ENCODE peak calls at places on chromosomes 5 and 9, in four cellular contexts. V is left cardiac atrium; A is left ventricle myocardium inferior; G is activated naive CD4-positive, alpha-beta T cell treated with anti-CD3 and anti-CD28 coated beads for 36 hours. T is an unnamed sample.

GRCh38 chr5:57382665-57383064 is 99.9 kb downstream of the ACTBL2 start:
- DNase-seq in V (no peak), A (no peak), G (no peak), T (no peak)

GRCh38 chr9:129209109-129209508 is 31.0 kb upstream of the IER5L start:
- DNase-seq in V (no peak), A (no peak), G (no peak), T (no peak)

GRCh38 chr9:75087824-75088645 is at the start of the genes NMRK1 and OSTF1:
- DNase-seq in A (peak), G (peak), V (peak), T (peak)

GRCh38 chr5:164027738-164028137 is 522.3 kb downstream of the MAT2B start:
- DNase-seq in V (no peak), A (no peak), G (no peak), T (no peak)

GRCh38 chr5:167916261-167916660 is 375.2 kb upstream of the WWC1 start:
- DNase-seq in A (no peak), G (no peak), V (no peak), T (no peak)

GRCh38 chr9:105859428-105860091 is 165.2 kb downstream of the TMEM38B start:
- DNase-seq in V (no peak), A (no peak), G (no peak), T (no peak)

GRCh38 chr5:111016801-111017200 is 54.7 kb upstream of the TSLP start:
- DNase-seq in A (no peak), G (no peak), V (no peak), T (no peak)

GRCh38 chr9:136122425-136123383 is 4.0 kb upstream of the TMEM250 start:
- DNase-seq in A (peak), V (peak), G (peak), T (peak)

GRCh38 chr5:73948720-73949119 is 322.7 kb downstream of the ARHGEF28 start:
- DNase-seq in A (no peak), G (no peak), V (no peak), T (no peak)

GRCh38 chr5:95988877-95989276 is 27.2 kb upstream of the ELL2 start:
- DNase-seq in G (no peak), A (no peak), V (no peak), T (no peak)

GRCh38 chr5:95924720-95925119 is 36.9 kb downstream of the ELL2 start:
- DNase-seq in A (no peak), V (no peak), G (no peak), T (no peak)

GRCh38 chr9:136082496-136083361 is 12.4 kb downstream of the NACC2 start:
- DNase-seq in A (peak), V (peak), G (no peak), T (no peak)

GRCh38 chr5:1312993-1313833 is 18.3 kb upstream of the TERT start:
- DNase-seq in A (no peak), V (no peak), G (peak), T (no peak)

GRCh38 chr5:161865510-161865909 is 17.6 kb downstream of the GABRA1 start:
- DNase-seq in G (no peak), V (no peak), A (no peak), T (no peak)

GRCh38 chr5:36950586-36951457 is 74.3 kb downstream of the NIPBL start:
- DNase-seq in V (no peak), A (no peak), G (no peak), T (no peak)

GRCh38 chr9:108262836-108263235 is 593.0 kb downstream of the ACTL7B start:
- DNase-seq in V (no peak), G (no peak), A (no peak), T (no peak)

GRCh38 chr9:113220467-113221002 is 542 bp downstream of the FKBP15 start:
- DNase-seq in V (no peak), A (no peak), G (peak), T (no peak)

GRCh38 chr9:5231212-5231611 is at the start of gene INSL4:
- DNase-seq in G (no peak), V (no peak), A (no peak), T (no peak)

GRCh38 chr9:76667521-76667957 is 96.7 kb upstream of the PCA3 start:
- DNase-seq in G (no peak), A (no peak), V (no peak), T (no peak)

GRCh38 chr5:109411627-109412026 is 1.9 kb upstream of the PJA2 start:
- DNase-seq in V (no peak), G (no peak), A (no peak), T (no peak)

GRCh38 chr9:78856144-78856543 is 559.2 kb downstream of the PSAT1 start:
- DNase-seq in A (no peak), V (no peak), G (no peak), T (no peak)

GRCh38 chr5:28281381-28281780 is 1243.0 kb upstream of the CDH9 start:
- DNase-seq in A (no peak), V (no peak), G (no peak), T (no peak)

GRCh38 chr5:126285307-126285706 is 137.9 kb upstream of the GRAMD2B start:
- DNase-seq in A (no peak), V (no peak), G (no peak), T (no peak)

GRCh38 chr5:4366628-4367027 is 771.0 kb downstream of the IRX1 start:
- DNase-seq in G (no peak), V (no peak), A (no peak), T (no peak)

GRCh38 chr5:88556415-88556814 is 287.8 kb upstream of the TMEM161B start:
- DNase-seq in V (no peak), G (no peak), A (no peak), T (no peak)

GRCh38 chr5:16808936-16809815 is 126.9 kb downstream of the MYO10 start:
- DNase-seq in G (no peak), A (no peak), V (no peak), T (no peak)

GRCh38 chr5:83306572-83307241 is 164.8 kb upstream of the VCAN start:
- DNase-seq in V (peak), G (peak), A (peak), T (peak)

GRCh38 chr9:89657765-89658164 is 53.0 kb downstream of the GADD45G start:
- DNase-seq in G (peak), A (no peak), V (no peak), T (no peak)

GRCh38 chr5:134459491-134459890 is 47.8 kb upstream of the CDKN2AIPNL start:
- DNase-seq in V (no peak), A (no peak), G (no peak), T (no peak)

GRCh38 chr9:12880406-12881016 is 105.7 kb downstream of the LURAP1L start:
- DNase-seq in V (no peak), G (no peak), A (no peak), T (no peak)

GRCh38 chr5:120586646-120587045 is 122.5 kb downstream of the PRR16 start:
- DNase-seq in V (no peak), A (no peak), G (no peak), T (no peak)

GRCh38 chr5:179265529-179266290 is 79.6 kb downstream of the ADAMTS2 start:
- DNase-seq in V (peak), A (peak), G (no peak), T (peak)

T was measured in ureter.